ENCODE peak calls at places on chromosomes 7 and 10, in four cellular contexts. One of them, this sample, is unnamed.

GRCh38 chr10:114491933-114492332 is 87.6 kb upstream of the AFAP1L2 start:
- DNase-seq in PC-9: no peak
- DNase-seq in astrocyte: peak
- DNase-seq in pancreas: no peak
- DNase-seq in this sample: no peak

GRCh38 chr10:95374597-95375209 is 83.9 kb upstream of the PDLIM1 start:
- DNase-seq in PC-9: peak
- DNase-seq in astrocyte: peak
- DNase-seq in pancreas: peak
- DNase-seq in this sample: peak

GRCh38 chr10:104321716-104322415 is 16.4 kb downstream of the ITPRIP start:
- DNase-seq in PC-9: no peak
- DNase-seq in pancreas: peak
- DNase-seq in astrocyte: peak
- DNase-seq in this sample: no peak

GRCh38 chr10:5647507-5648240 is 18.7 kb downstream of the ASB13 start:
- DNase-seq in astrocyte: no peak
- DNase-seq in PC-9: no peak
- DNase-seq in pancreas: no peak
- DNase-seq in this sample: no peak

GRCh38 chr7:51307811-51308737 is 8.5 kb downstream of the COBL start:
- DNase-seq in PC-9: no peak
- DNase-seq in astrocyte: peak
- DNase-seq in pancreas: no peak
- DNase-seq in this sample: no peak

GRCh38 chr7:47227762-47228177 is 354.1 kb downstream of the TNS3 start:
- DNase-seq in pancreas: no peak
- DNase-seq in astrocyte: peak
- DNase-seq in PC-9: no peak
- DNase-seq in this sample: no peak

GRCh38 chr10:80552151-80552646 is 14.5 kb downstream of the SH2D4B start:
- DNase-seq in astrocyte: no peak
- DNase-seq in pancreas: no peak
- DNase-seq in PC-9: no peak
- DNase-seq in this sample: no peak

GRCh38 chr7:155214328-155214986 is 83.2 kb upstream of the INSIG1 start:
- DNase-seq in PC-9: peak
- DNase-seq in pancreas: peak
- DNase-seq in astrocyte: no peak
- DNase-seq in this sample: peak

GRCh38 chr7:36507868-36508440 is 118.3 kb downstream of the ANLN start:
- DNase-seq in pancreas: no peak
- DNase-seq in PC-9: peak
- DNase-seq in astrocyte: no peak
- DNase-seq in this sample: no peak

GRCh38 chr10:69723653-69724052 is 78.1 kb upstream of the COL13A1 start:
- DNase-seq in astrocyte: no peak
- DNase-seq in PC-9: no peak
- DNase-seq in pancreas: no peak
- DNase-seq in this sample: no peak

GRCh38 chr7:19463581-19463980 is 245.3 kb downstream of the POLR1F start:
- DNase-seq in PC-9: no peak
- DNase-seq in pancreas: no peak
- DNase-seq in astrocyte: no peak
- DNase-seq in this sample: no peak

GRCh38 chr10:129742742-129743550 is 221.1 kb downstream of the EBF3 start:
- DNase-seq in PC-9: no peak
- DNase-seq in pancreas: peak
- DNase-seq in astrocyte: no peak
- DNase-seq in this sample: peak

GRCh38 chr7:152465118-152465387 is 29.2 kb upstream of the KMT2C start:
- DNase-seq in astrocyte: no peak
- DNase-seq in PC-9: no peak
- DNase-seq in pancreas: no peak
- DNase-seq in this sample: no peak

GRCh38 chr7:112205348-112206237 is 606 bp downstream of the DOCK4 start:
- DNase-seq in PC-9: no peak
- DNase-seq in pancreas: peak
- DNase-seq in astrocyte: peak
- DNase-seq in this sample: peak

GRCh38 chr7:4612939-4613841 is 68.9 kb upstream of the FOXK1 start:
- DNase-seq in pancreas: no peak
- DNase-seq in PC-9: no peak
- DNase-seq in astrocyte: peak
- DNase-seq in this sample: no peak

GRCh38 chr10:97179731-97180366 is 5.9 kb downstream of the SLIT1 start:
- DNase-seq in pancreas: peak
- DNase-seq in astrocyte: no peak
- DNase-seq in PC-9: no peak
- DNase-seq in this sample: no peak
- TF ChIP-seq CTCF in pancreas: no peak
- TF ChIP-seq CTCF in astrocyte: no peak
- TF ChIP-seq CTCF in PC-9: no peak
- TF ChIP-seq CTCF in this sample: no peak

GRCh38 chr7:135970682-135971365 is 6.3 kb downstream of the MTPN start:
- DNase-seq in astrocyte: no peak
- DNase-seq in PC-9: no peak
- DNase-seq in pancreas: no peak
- DNase-seq in this sample: no peak
- H3K4me3 ChIP-seq in astrocyte: no peak
- H3K4me3 ChIP-seq in PC-9: no peak
- H3K4me3 ChIP-seq in pancreas: no peak
- H3K4me3 ChIP-seq in this sample: no peak

GRCh38 chr7:22726345-22726848 is 603 bp upstream of the IL6 start:
- DNase-seq in PC-9: peak
- DNase-seq in pancreas: no peak
- DNase-seq in astrocyte: peak
- DNase-seq in this sample: peak

GRCh38 chr7:22729180-22729579 is 2.2 kb downstream of the IL6 start:
- DNase-seq in PC-9: no peak
- DNase-seq in astrocyte: no peak
- DNase-seq in pancreas: no peak
- DNase-seq in this sample: no peak

GRCh38 chr7:22726849-22727792 is at the start of gene IL6:
- DNase-seq in astrocyte: peak
- DNase-seq in pancreas: peak
- DNase-seq in PC-9: peak
- DNase-seq in this sample: no peak

GRCh38 chr7:22730921-22731654 is 4.1 kb downstream of the IL6 start:
- DNase-seq in astrocyte: peak
- DNase-seq in PC-9: peak
- DNase-seq in pancreas: no peak
- DNase-seq in this sample: no peak

DNA sequence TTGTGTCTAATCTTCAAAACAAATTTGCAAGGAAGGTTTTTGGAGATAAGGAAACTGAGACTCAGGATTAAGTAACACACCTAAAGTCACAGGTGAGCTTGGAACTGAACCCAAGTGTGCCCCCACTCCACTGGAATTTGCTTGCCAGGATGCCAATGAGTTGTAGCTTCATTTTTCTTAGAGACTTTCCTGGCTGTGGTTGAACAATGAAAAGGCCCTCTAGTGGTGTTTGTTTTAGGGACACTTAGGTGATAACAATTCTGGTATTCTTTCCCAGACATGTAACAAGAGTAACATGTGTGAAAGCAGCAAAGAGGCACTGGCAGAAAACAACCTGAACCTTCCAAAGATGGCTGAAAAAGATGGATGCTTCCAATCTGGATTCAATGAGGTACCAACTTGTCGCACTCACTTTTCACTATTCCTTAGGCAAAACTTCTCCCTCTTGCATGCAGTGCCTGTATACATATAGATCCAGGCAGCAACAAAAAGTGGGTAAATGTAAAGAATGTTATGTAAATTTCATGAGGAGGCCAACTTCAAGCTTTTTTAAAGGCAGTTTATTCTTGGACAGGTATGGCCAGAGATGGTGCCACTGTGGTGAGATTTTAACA is 1.5 kb downstream of the IL6 start:
- DNase-seq in pancreas: no peak
- DNase-seq in astrocyte: peak
- DNase-seq in PC-9: peak
- DNase-seq in this sample: no peak
- TF ChIP-seq CTCF in pancreas: no peak
- TF ChIP-seq CTCF in astrocyte: peak
- TF ChIP-seq CTCF in PC-9: peak
- TF ChIP-seq CTCF in this sample: peak

DNA sequence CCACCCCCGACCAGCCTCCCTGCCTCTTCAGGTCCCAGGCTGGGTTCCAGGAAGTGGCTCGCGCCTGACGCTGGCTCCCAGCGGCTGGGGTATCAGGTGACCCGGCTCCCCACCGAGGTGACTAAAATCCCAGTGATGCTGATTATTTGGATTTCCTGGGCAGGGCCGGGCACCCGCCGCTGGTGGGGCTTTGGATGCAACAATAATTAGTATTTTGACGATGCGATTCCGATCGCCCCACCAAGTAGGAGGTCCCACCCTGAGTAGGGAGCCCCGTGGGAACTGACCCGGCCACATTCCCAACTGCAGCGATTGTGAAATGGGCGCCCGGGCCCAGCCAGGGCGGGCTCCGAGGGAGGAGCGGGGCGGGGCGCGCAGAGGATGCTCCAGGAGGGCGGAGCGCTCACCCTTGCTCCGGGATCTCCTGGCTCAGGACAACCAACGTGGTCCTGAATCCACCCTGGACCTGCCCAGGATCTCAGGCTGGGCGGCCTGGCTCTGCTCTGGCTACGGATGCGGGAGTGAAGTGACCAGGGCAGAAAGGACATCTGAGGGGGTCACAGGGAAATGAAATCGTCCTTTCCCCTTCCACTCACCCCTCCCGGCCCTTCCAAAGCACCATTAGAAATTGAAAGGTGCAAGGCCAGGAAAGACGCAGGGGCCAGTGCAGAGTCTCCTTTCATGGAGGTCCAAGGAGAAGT is 32.6 kb downstream of the DUSP5 start:
- DNase-seq in pancreas: peak
- DNase-seq in PC-9: peak
- DNase-seq in astrocyte: peak
- DNase-seq in this sample: peak
- H3K4me3 ChIP-seq in pancreas: peak
- H3K4me3 ChIP-seq in PC-9: peak
- H3K4me3 ChIP-seq in astrocyte: peak
- H3K4me3 ChIP-seq in this sample: peak

GRCh38 chr10:91772461-91772860 is 25.8 kb upstream of the TNKS2 start:
- DNase-seq in PC-9: no peak
- DNase-seq in pancreas: no peak
- DNase-seq in astrocyte: no peak
- DNase-seq in this sample: no peak
- TF ChIP-seq CTCF in PC-9: no peak
- TF ChIP-seq CTCF in pancreas: no peak
- TF ChIP-seq CTCF in astrocyte: no peak
- TF ChIP-seq CTCF in this sample: no peak

DNA sequence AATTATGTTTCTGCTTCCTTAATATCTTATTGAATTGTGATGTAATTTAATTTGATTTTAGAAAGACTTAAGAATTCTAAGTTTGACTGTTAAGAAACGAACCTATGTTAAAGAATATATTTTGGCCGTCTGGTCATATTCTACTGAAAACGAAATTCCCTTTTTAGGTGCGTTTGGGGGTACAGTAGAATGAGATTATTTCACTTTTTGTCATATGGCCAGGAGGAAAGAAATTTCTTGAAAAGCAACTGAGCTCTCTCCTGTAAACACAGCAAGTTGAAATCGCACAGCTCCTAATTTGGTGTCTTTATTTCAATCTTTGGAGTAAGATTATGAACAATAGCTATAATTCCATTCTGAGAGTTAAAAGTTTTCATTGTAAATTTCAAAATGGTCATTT is 227.6 kb downstream of the CACNB2 start:
- DNase-seq in PC-9: no peak
- DNase-seq in pancreas: no peak
- DNase-seq in astrocyte: no peak
- DNase-seq in this sample: no peak
- H3K4me3 ChIP-seq in PC-9: no peak
- H3K4me3 ChIP-seq in pancreas: no peak
- H3K4me3 ChIP-seq in astrocyte: no peak
- H3K4me3 ChIP-seq in this sample: no peak

DNA sequence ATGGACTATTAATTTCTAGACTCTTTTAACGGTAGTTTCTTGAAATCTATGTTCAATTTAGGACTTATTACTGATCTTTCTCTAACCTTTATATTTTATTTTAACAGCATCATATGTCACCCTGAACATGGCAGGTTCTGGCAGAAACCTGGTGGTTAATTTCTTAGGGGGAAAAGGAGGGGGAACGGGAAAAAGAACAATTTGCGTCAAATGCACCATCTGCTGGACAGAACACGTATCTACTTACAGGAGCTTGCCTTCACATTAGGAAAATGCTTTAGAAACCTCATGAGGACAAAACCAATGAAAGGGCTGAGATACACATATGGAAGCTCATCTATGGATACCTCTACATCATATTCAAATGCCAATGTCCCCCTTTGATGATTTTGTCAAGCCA is 171.3 kb downstream of the GRM3 start:
- DNase-seq in PC-9: no peak
- DNase-seq in astrocyte: no peak
- DNase-seq in pancreas: no peak
- DNase-seq in this sample: peak
- TF ChIP-seq CTCF in PC-9: peak
- TF ChIP-seq CTCF in astrocyte: peak
- TF ChIP-seq CTCF in pancreas: no peak
- TF ChIP-seq CTCF in this sample: peak